ENCODE peak calls at places on chromosome 16, in four cellular contexts. F, M, Z and Y are unnamed samples.

GRCh38 chr16:8713635-8714097 is 39.2 kb downstream of the ABAT start:
- DNase-seq in F (no peak), M (no peak), Z (no peak), Y (no peak)

GRCh38 chr16:30876867-30877266 is 17.0 kb downstream of the BCL7C start:
- DNase-seq in F (no peak), M (no peak), Z (no peak), Y (no peak)

GRCh38 chr16:88856122-88856827 is 472 bp downstream of the GALNS start:
- DNase-seq in F (no peak), M (no peak), Z (no peak), Y (no peak)

GRCh38 chr16:70800798-70801480 is at the start of gene VAC14:
- DNase-seq in F (no peak), M (peak; percentile 86), Z (peak; percentile 86), Y (peak; percentile 78)

GRCh38 chr16:66927012-66927436 is 1.7 kb upstream of the RRAD start:
- DNase-seq in F (peak; percentile 55), M (peak; percentile 95), Z (peak; percentile 83), Y (peak; percentile 94)

GRCh38 chr16:31427441-31428276 is 501 bp downstream of the COX6A2 start:
- DNase-seq in F (no peak), M (no peak), Z (peak; percentile 47), Y (no peak)

GRCh38 chr16:47940466-47940865 is 215.3 kb downstream of the ABCC12 start:
- DNase-seq in F (no peak), M (no peak), Z (no peak), Y (no peak)

GRCh38 chr16:23863511-23864422 is 28.0 kb downstream of the PRKCB start:
- DNase-seq in F (no peak), M (no peak), Z (no peak), Y (no peak)

GRCh38 chr16:67934306-67935095 is 2.1 kb downstream of the PSMB10 start:
- DNase-seq in F (no peak), M (no peak), Z (no peak), Y (no peak)

GRCh38 chr16:2799852-2800226 is 1.6 kb downstream of the PRSS41 start:
- DNase-seq in F (no peak), M (no peak), Z (no peak), Y (peak; percentile 58)

GRCh38 chr16:58114827-58115825 is 14.1 kb downstream of the CFAP20 start:
- DNase-seq in F (no peak), M (peak; percentile 77), Z (peak; percentile 49), Y (no peak)

GRCh38 chr16:67641779-67642708 is 2.9 kb upstream of the CARMIL2 start:
- DNase-seq in F (no peak), M (no peak), Z (peak; percentile 47), Y (no peak)

GRCh38 chr16:4664538-4665418 is 28.6 kb upstream of the NUDT16L1 start:
- DNase-seq in F (no peak), M (no peak), Z (no peak), Y (no peak)

GRCh38 chr16:72203401-72203800 is 31.4 kb upstream of the PMFBP1 start:
- DNase-seq in F (peak; percentile 5), M (peak; percentile 28), Z (peak; percentile 53), Y (no peak)

GRCh38 chr16:75309156-75309555 is 57.7 kb upstream of the BCAR1 start:
- DNase-seq in F (no peak), M (no peak), Z (no peak), Y (no peak)

GRCh38 chr16:10514369-10515055 is 65.9 kb downstream of the EMP2 start:
- DNase-seq in F (peak; percentile 51), M (peak; percentile 60), Z (peak; percentile 82), Y (no peak)

GRCh38 chr16:57092786-57093301 is 461 bp downstream of the CPNE2 start:
- DNase-seq in F (no peak), M (no peak), Z (no peak), Y (no peak)

DNA sequence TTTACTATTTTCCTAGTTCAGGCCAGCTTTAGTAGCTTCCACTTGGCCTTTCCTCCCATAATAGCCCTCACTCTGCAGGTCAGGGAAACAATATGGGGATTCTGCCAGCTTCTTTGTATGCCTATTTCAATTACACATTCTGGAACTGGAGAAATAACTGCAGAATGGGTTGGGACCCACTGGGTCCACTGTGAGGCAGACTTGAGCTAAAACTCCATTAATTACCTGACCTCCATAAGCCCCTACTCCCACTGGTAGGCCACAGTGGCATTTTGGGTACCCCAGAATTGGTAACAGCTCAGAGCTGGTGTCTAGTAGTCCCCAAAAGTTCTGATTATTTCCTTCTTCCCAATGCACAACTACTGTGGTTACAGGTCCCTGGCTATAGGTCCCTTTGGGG is 16.7 kb upstream of the TENT4B start:
- DNase-seq in F (no peak), M (no peak), Z (no peak), Y (no peak)
- TF ChIP-seq CTCF in F (peak; percentile 1), M (peak; percentile 30), Z (peak; percentile 8), Y (no peak)

GRCh38 chr16:85754403-85754802 is 3.5 kb upstream of the C16orf74 start:
- DNase-seq in F (no peak), M (no peak), Z (no peak), Y (no peak)
- H3K4me3 ChIP-seq in F (no peak overlapping the region), M (no peak overlapping the region), Z (no peak overlapping the region), Y (no peak overlapping the region)

GRCh38 chr16:87461466-87461975 is 31.3 kb downstream of the ZCCHC14 start:
- DNase-seq in F (no peak), M (no peak), Z (peak; percentile 39), Y (peak; percentile 82)
- TF ChIP-seq CTCF in F (no peak), M (peak; percentile 47), Z (no peak), Y (peak; percentile 55)

GRCh38 chr16:19900590-19900989 is 15.9 kb upstream of the GPRC5B start:
- DNase-seq in F (no peak), M (no peak), Z (no peak), Y (no peak)

GRCh38 chr16:19898924-19899604 is 14.4 kb upstream of the GPRC5B start:
- DNase-seq in F (peak; percentile 13), M (peak; percentile 63), Z (peak; percentile 62), Y (no peak)

GRCh38 chr16:19899605-19899955 is 14.9 kb upstream of the GPRC5B start:
- DNase-seq in F (no peak), M (no peak), Z (no peak), Y (no peak)

GRCh38 chr16:19898166-19898565 is 13.5 kb upstream of the GPRC5B start:
- DNase-seq in F (no peak), M (no peak), Z (no peak), Y (no peak)

DNA sequence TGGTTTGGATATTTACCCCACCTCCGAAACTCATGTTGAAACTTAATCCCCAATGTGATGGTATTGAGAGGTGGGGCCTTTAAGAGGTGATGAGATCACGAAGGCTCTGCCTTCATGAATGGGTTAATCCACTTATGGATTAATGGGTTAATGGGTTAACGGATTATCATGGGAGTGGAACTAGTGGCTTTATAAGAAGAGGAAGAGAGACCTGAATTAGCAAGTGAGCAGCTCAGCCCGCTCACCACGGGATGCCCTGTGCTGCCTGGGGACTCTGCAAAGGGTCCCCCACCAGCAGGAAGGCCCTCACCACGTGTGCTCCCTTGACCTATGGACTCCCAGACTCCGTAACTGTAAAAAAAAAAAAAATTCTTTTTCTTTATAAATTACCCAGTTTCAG is 16.5 kb upstream of the GPRC5B start:
- DNase-seq in F (no peak), M (no peak), Z (no peak), Y (no peak)
- H3K4me3 ChIP-seq in F (no peak overlapping the region), M (no peak overlapping the region), Z (no peak overlapping the region), Y (no peak overlapping the region)

GRCh38 chr16:65148804-65149203 is 26.9 kb upstream of the CDH11 start:
- DNase-seq in F (no peak), M (no peak), Z (no peak), Y (no peak)

GRCh38 chr16:65153365-65154105 is 31.7 kb upstream of the CDH11 start:
- DNase-seq in F (no peak), M (no peak), Z (no peak), Y (no peak)

GRCh38 chr16:65154321-65154720 is 32.5 kb upstream of the CDH11 start:
- DNase-seq in F (no peak), M (no peak), Z (no peak), Y (peak; percentile 56)
- TF ChIP-seq CTCF in F (no peak), M (no peak), Z (no peak), Y (no peak)